ENCODE peak calls at places on chromosomes 4 and X, in five cellular contexts. Z is effector CD4-positive, alpha-beta T cell; E is A549; U is tibial artery; I is left lung. V is an unnamed sample.

GRCh38 chr4:185710487-185710995 is 101.5 kb downstream of the SORBS2 start:
- DNase-seq in U (no peak), E (no peak), I (no peak), Z (no peak), V (no peak)

GRCh38 chr4:120105472-120105871 is 38.8 kb upstream of the MAD2L1 start:
- DNase-seq in U (no peak), E (no peak), I (no peak), Z (no peak), V (no peak)

GRCh38 chr4:183722738-183723560 is 63.9 kb downstream of the TRAPPC11 start:
- DNase-seq in U (peak), I (peak), Z (peak), E (no peak), V (peak)

GRCh38 chr4:111213520-111213919 is 590.6 kb upstream of the PITX2 start:
- DNase-seq in I (no peak), Z (no peak), E (no peak), U (no peak), V (peak)

GRCh38 chr4:148716361-148717063 is 274.3 kb upstream of the NR3C2 start:
- DNase-seq in Z (no peak), E (no peak), U (no peak), I (no peak), V (no peak)

GRCh38 chr4:159012381-159012780 is 90.5 kb upstream of the RAPGEF2 start:
- DNase-seq in E (no peak), U (no peak), I (no peak), Z (no peak), V (no peak)

GRCh38 chr4:137587796-137588195 is 55.5 kb upstream of the PCDH18 start:
- DNase-seq in I (no peak), Z (no peak), E (no peak), U (no peak), V (no peak)

GRCh38 chr4:2591189-2591588 is 54.7 kb downstream of the FAM193A start:
- DNase-seq in I (peak), Z (no peak), U (no peak), E (no peak), V (no peak)

GRCh38 chr4:92307886-92308285 is 4.1 kb downstream of the GRID2 start:
- DNase-seq in E (no peak), U (no peak), Z (no peak), I (no peak), V (no peak)

GRCh38 chr4:173777421-173777820 is 247.4 kb upstream of the HAND2 start:
- DNase-seq in U (no peak), Z (no peak), I (no peak), E (no peak), V (no peak)

GRCh38 chr4:91958651-91959050 is 345.1 kb upstream of the GRID2 start:
- DNase-seq in Z (no peak), E (no peak), I (no peak), U (no peak), V (no peak)

GRCh38 chr4:108644237-108644636 is 6.2 kb upstream of the OSTC start:
- DNase-seq in I (no peak), E (no peak), U (no peak), Z (no peak), V (no peak)

GRCh38 chrX:126137899-126138298 is 28.2 kb downstream of the DCAF12L2 start:
- DNase-seq in I (no peak), Z (no peak), E (no peak), U (no peak), V (no peak)

GRCh38 chr4:94409947-94410346 is 41.8 kb upstream of the PDLIM5 start:
- DNase-seq in E (no peak), Z (no peak), U (no peak), I (no peak), V (no peak)

GRCh38 chr4:77095101-77095826 is 19.5 kb upstream of the CCNI start:
- DNase-seq in E (peak), U (peak), Z (peak), I (peak), V (peak)

V was measured in prostate gland.